ENCODE peak calls at places on chromosomes 2 and 18, in ten cellular contexts. B is T1000; V is activated gamma-delta T cell treated with Interleukin-2 at 50 U/mL for 16 hours; O is DMS 273 treated with DMSO at 0.1 percent for 48 hours; D is CD8-positive, alpha-beta T cell; M is lower lobe of right lung; E is AG04450; U is NCI-H1105 treated with DMSO at 0.1 percent for 48 hours; F is NCI-H1092 treated with DMSO at 0.1 percent for 48 hours; Y is GDM1. J is an unnamed sample.

GRCh38 chr2:8298783-8299182 is 383.1 kb upstream of the ID2 start:
- DNase-seq in B (no peak), V (no peak), O (no peak), D (no peak), M (peak; percentile 58), E (no peak), U (no peak), F (no peak), Y (peak; percentile 56), J (no peak)

GRCh38 chr2:151114934-151115333 is 146.7 kb downstream of the RBM43 start:
- DNase-seq in B (no peak), V (no peak), O (no peak), D (no peak), M (no peak), E (no peak), U (no peak), F (no peak), Y (no peak), J (no peak)

GRCh38 chr18:50928551-50928950 is 39.3 kb upstream of the ELAC1 start:
- DNase-seq in B (no peak), V (no peak), O (no peak), D (no peak), M (no peak), E (no peak), U (no peak), F (no peak), Y (no peak), J (no peak)

GRCh38 chr2:101832114-101832513 is 134.6 kb downstream of the MAP4K4 start:
- DNase-seq in B (no peak), V (no peak), O (no peak), D (no peak), M (no peak), E (no peak), U (no peak), F (no peak), Y (no peak), J (no peak)

GRCh38 chr2:68458962-68459361 is 8.1 kb downstream of the FBXO48 start:
- DNase-seq in B (no peak), V (no peak), O (no peak), D (no peak), M (no peak), E (peak; percentile 27), U (no peak), F (no peak), Y (no peak), J (no peak)

GRCh38 chr18:3294435-3295080 is 32.6 kb downstream of the MYL12B start:
- DNase-seq in B (no peak), V (no peak), O (no peak), D (no peak), M (no peak), E (no peak), U (no peak), F (peak; percentile 66), Y (no peak), J (no peak)

GRCh38 chr2:86453838-86454237 is 12.7 kb downstream of the KDM3A start:
- DNase-seq in B (no peak), V (no peak), O (no peak), D (no peak), M (no peak), E (no peak), U (peak; percentile 68), F (peak; percentile 24), Y (no peak), J (no peak)

GRCh38 chr2:216492951-216493685 is 5.5 kb upstream of the RPL37A start:
- DNase-seq in B (peak; percentile 35), V (no peak), O (no peak), D (no peak), M (no peak), E (peak; percentile 45), U (no peak), F (no peak), Y (no peak), J (no peak)

GRCh38 chr2:40304340-40304739 is 147.6 kb downstream of the SLC8A1 start:
- DNase-seq in B (no peak), V (no peak), O (no peak), D (no peak), M (no peak), E (no peak), U (no peak), F (no peak), Y (no peak), J (no peak)

GRCh38 chr18:45357681-45358470 is 257.4 kb upstream of the SLC14A2 start:
- DNase-seq in B (no peak), V (no peak), O (no peak), D (no peak), M (no peak), E (no peak), U (no peak), F (peak; percentile 38), Y (no peak), J (no peak)

GRCh38 chr18:70672581-70672980 is 383.7 kb downstream of the SOCS6 start:
- DNase-seq in B (no peak), V (peak; percentile 8), O (no peak), D (no peak), M (no peak), E (no peak), U (no peak), F (no peak), Y (no peak), J (peak; percentile 67)

GRCh38 chr18:54712315-54712714 is 116.0 kb upstream of the RAB27B start:
- DNase-seq in B (peak; percentile 16), V (no peak), O (no peak), D (no peak), M (no peak), E (peak; percentile 36), U (no peak), F (no peak), Y (no peak), J (no peak)

GRCh38 chr2:226583715-226584114 is 215.9 kb downstream of the IRS1 start:
- DNase-seq in B (no peak), V (no peak), O (no peak), D (no peak), M (no peak), E (peak; percentile 65), U (no peak), F (no peak), Y (no peak), J (no peak)

GRCh38 chr18:49767111-49768050 is 46.0 kb downstream of the ACAA2 start:
- DNase-seq in B (no peak), V (no peak), O (no peak), D (no peak), M (no peak), E (no peak), U (no peak), F (no peak), Y (no peak), J (no peak)

GRCh38 chr2:135271006-135271405 is 218.9 kb downstream of the RAB3GAP1 start:
- DNase-seq in B (no peak), V (no peak), O (no peak), D (no peak), M (no peak), E (no peak), U (no peak), F (no peak), Y (no peak), J (no peak)

GRCh38 chr2:181122601-181123000 is 142.2 kb downstream of the UBE2E3 start:
- DNase-seq in B (no peak), V (no peak), O (no peak), D (no peak), M (no peak), E (no peak), U (no peak), F (no peak), Y (no peak), J (no peak)

GRCh38 chr18:48859311-48860275 is 91.2 kb downstream of the SMAD7 start:
- DNase-seq in B (no peak), V (no peak), O (no peak), D (no peak), M (peak; percentile 46), E (no peak), U (no peak), F (peak; percentile 91), Y (no peak), J (no peak)

GRCh38 chr2:133711226-133711625 is 143.0 kb upstream of the NCKAP5 start:
- DNase-seq in B (no peak), V (no peak), O (no peak), D (no peak), M (no peak), E (no peak), U (no peak), F (no peak), Y (no peak), J (no peak)

GRCh38 chr2:60550151-60550983 is 3.1 kb downstream of the BCL11A start:
- DNase-seq in B (peak; percentile 56), V (no peak), O (peak; percentile 73), D (peak; percentile 20), M (peak; percentile 85), E (peak; percentile 71), U (peak; percentile 75), F (peak; percentile 73), Y (peak; percentile 80), J (peak; percentile 29)

GRCh38 chr2:86764661-86765307 is 25.9 kb downstream of the CD8A start:
- DNase-seq in B (no peak), V (peak; percentile 7), O (peak; percentile 7), D (peak; percentile 47), M (no peak), E (peak; percentile 15), U (peak; percentile 39), F (no peak), Y (no peak), J (peak; percentile 27)

GRCh38 chr18:79427368-79428225 is 31.9 kb downstream of the NFATC1 start:
- DNase-seq in B (no peak), V (no peak), O (no peak), D (no peak), M (no peak), E (no peak), U (no peak), F (no peak), Y (no peak), J (no peak)

GRCh38 chr2:31534636-31535035 is 46.1 kb downstream of the SRD5A2 start:
- DNase-seq in B (no peak), V (no peak), O (no peak), D (no peak), M (no peak), E (no peak), U (no peak), F (no peak), Y (no peak), J (no peak)

GRCh38 chr2:49288113-49288710 is 133.9 kb upstream of the FSHR start:
- DNase-seq in B (no peak), V (no peak), O (no peak), D (no peak), M (no peak), E (no peak), U (no peak), F (peak; percentile 1), Y (no peak), J (no peak)

GRCh38 chr2:128269358-128270305 is 49.0 kb downstream of the HS6ST1 start:
- DNase-seq in B (no peak), V (no peak), O (no peak), D (no peak), M (no peak), E (no peak), U (no peak), F (peak; percentile 23), Y (no peak), J (no peak)

GRCh38 chr18:75137346-75137877 is 71.5 kb downstream of the PTGR3 start:
- DNase-seq in B (no peak), V (no peak), O (no peak), D (no peak), M (no peak), E (no peak), U (no peak), F (no peak), Y (no peak), J (no peak)

GRCh38 chr2:54585136-54585535 is 129.0 kb downstream of the SPTBN1 start:
- DNase-seq in B (no peak), V (no peak), O (no peak), D (no peak), M (no peak), E (no peak), U (no peak), F (no peak), Y (no peak), J (no peak)

GRCh38 chr2:83650897-83651296 is 808.2 kb downstream of the SUCLG1 start:
- DNase-seq in B (no peak), V (no peak), O (no peak), D (no peak), M (no peak), E (no peak), U (peak; percentile 9), F (peak; percentile 94), Y (no peak), J (no peak)

GRCh38 chr2:158391876-158392275 is 64.7 kb downstream of the CCDC148 start:
- DNase-seq in B (no peak), V (no peak), O (no peak), D (no peak), M (no peak), E (no peak), U (no peak), F (no peak), Y (no peak), J (no peak)